ENCODE peak calls at places on chromosomes 4 and X, in ten cellular contexts. W is left lung, O is mammary epithelial cell, Q is cardiac fibroblast, U is left ventricle myocardium inferior, Y is body of pancreas, H is heart left ventricle, J is GM23338, A is AG04449, L is OCI-LY7. R is an unnamed sample.

GRCh38 chr4:89434364-89434988 is 126.9 kb upstream of the GPRIN3 start:
- DNase-seq in O (peak), W (no peak), L (peak), H (no peak), U (no peak), J (peak), A (no peak), Y (no peak), Q (peak), R (peak)

GRCh38 chr4:8427761-8428287 is 12.7 kb downstream of the ACOX3 start:
- DNase-seq in O (peak), U (peak), L (peak), H (peak), A (no peak), W (no peak), Q (peak), Y (peak), J (peak), R (peak)

GRCh38 chrX:28693101-28693500 is 105.9 kb downstream of the IL1RAPL1 start:
- DNase-seq in O (no peak), Y (no peak), W (no peak), L (no peak), U (no peak), Q (no peak), H (no peak), J (no peak), A (no peak), R (no peak)

GRCh38 chr4:74886490-74886889 is 46.4 kb upstream of the PARM1 start:
- DNase-seq in A (peak), Y (no peak), U (no peak), Q (peak), O (peak), H (no peak), W (no peak), L (no peak), J (no peak), R (peak)

GRCh38 chr4:173252024-173252935 is 81.9 kb downstream of the HMGB2 start:
- DNase-seq in U (peak), Q (peak), J (peak), L (peak), W (peak), H (peak), Y (peak), A (peak), O (peak), R (peak)

GRCh38 chrX:9578083-9578779 is 113.4 kb downstream of the TBL1X start:
- DNase-seq in O (no peak), A (no peak), J (no peak), L (no peak), W (no peak), U (no peak), Y (no peak), Q (no peak), H (no peak), R (no peak)

GRCh38 chr4:88033309-88033708 is 25.9 kb downstream of the PKD2 start:
- DNase-seq in A (no peak), W (no peak), U (no peak), J (peak), Y (peak), O (peak), Q (peak), L (peak), H (no peak), R (peak)

GRCh38 chrX:20718592-20718991 is 451.9 kb upstream of the RPS6KA3 start:
- DNase-seq in J (peak), Q (no peak), U (no peak), A (no peak), O (no peak), L (no peak), W (no peak), H (no peak), Y (no peak), R (no peak)

GRCh38 chrX:49291615-49292337 is 11.7 kb upstream of the GAGE10 start:
- DNase-seq in Q (peak), O (peak), L (peak), Y (peak), W (peak), U (peak), A (no peak), J (peak), H (no peak), R (peak)

GRCh38 chr4:165700855-165701254 is 172.2 kb upstream of the TLL1 start:
- DNase-seq in A (no peak), Y (peak), L (peak), O (no peak), U (no peak), H (no peak), J (peak), W (no peak), Q (no peak), R (peak)

GRCh38 chr4:3212391-3213100 is 36.4 kb upstream of the MSANTD1 start:
- DNase-seq in Q (no peak), W (no peak), O (no peak), L (no peak), J (no peak), A (no peak), Y (peak), U (no peak), H (peak), R (no peak)

GRCh38 chr4:57151481-57151880 is 41.3 kb upstream of the IGFBP7 start:
- DNase-seq in Q (peak), J (peak), O (peak), H (no peak), W (no peak), A (no peak), L (no peak), Y (no peak), U (no peak), R (peak)

GRCh38 chrX:151515233-151515632 is 48.2 kb upstream of the PASD1 start:
- DNase-seq in O (no peak), L (peak), H (no peak), J (no peak), Y (no peak), W (no peak), U (no peak), A (no peak), Q (no peak), R (no peak)

GRCh38 chrX:50941638-50942037 is 31.1 kb downstream of the BMP15 start:
- DNase-seq in Y (peak), H (no peak), L (peak), O (no peak), U (no peak), A (no peak), W (no peak), Q (no peak), J (peak), R (peak)

GRCh38 chr4:157810137-157810774 is 362.6 kb downstream of the GASK1B start:
- DNase-seq in H (no peak), O (peak), W (no peak), J (no peak), Y (no peak), Q (no peak), U (no peak), L (no peak), A (no peak), R (peak)

GRCh38 chr4:189117426-189117825 is 823.2 kb upstream of the FRG1 start:
- DNase-seq in L (no peak), A (no peak), Y (no peak), J (peak), O (no peak), H (no peak), Q (peak), U (no peak), W (no peak), R (peak)

GRCh38 chr4:73525611-73526010 is 44.1 kb downstream of the AFM start:
- DNase-seq in O (no peak), L (no peak), U (no peak), W (no peak), H (no peak), J (no peak), Y (no peak), A (no peak), Q (no peak), R (no peak)

DNA sequence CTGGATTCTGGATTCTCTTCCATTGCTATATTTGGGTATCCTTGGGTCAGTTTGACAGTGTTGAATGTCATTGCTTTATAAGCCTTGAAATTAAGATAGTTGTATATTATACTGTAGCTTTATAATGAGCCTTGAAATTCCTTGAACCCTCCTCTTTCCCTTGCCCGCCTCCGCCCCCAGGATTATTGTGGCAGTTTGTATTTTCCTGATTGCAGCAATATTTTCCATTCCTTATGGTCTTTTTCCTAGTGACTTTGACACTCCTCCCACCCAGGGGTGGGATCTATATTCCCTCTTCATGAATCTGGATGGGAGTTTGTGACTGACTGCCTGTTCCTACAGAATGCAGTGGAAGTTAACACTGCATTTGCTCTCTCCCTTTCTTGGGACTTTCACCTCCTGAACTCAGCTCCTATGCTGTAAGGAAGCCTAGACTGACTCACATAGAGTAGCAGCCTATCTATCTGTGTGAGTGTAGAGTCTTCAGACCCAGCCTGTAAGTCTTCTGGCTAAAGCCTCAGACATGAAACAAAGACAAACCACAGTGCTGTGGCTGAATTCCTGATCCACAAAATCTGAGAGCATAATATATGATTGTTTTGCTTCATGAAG is 2.2 kb downstream of the FUNDC2 start:
- DNase-seq in U (no peak), W (no peak), O (peak), L (no peak), J (no peak), Y (no peak), Q (peak), H (no peak), A (no peak), R (peak)
- H3K4me3 ChIP-seq in U (peak), W (no peak), O (no peak), L (peak), J (no peak), Y (no peak), Q (no peak), H (no peak), A (no peak), R (no peak)

DNA sequence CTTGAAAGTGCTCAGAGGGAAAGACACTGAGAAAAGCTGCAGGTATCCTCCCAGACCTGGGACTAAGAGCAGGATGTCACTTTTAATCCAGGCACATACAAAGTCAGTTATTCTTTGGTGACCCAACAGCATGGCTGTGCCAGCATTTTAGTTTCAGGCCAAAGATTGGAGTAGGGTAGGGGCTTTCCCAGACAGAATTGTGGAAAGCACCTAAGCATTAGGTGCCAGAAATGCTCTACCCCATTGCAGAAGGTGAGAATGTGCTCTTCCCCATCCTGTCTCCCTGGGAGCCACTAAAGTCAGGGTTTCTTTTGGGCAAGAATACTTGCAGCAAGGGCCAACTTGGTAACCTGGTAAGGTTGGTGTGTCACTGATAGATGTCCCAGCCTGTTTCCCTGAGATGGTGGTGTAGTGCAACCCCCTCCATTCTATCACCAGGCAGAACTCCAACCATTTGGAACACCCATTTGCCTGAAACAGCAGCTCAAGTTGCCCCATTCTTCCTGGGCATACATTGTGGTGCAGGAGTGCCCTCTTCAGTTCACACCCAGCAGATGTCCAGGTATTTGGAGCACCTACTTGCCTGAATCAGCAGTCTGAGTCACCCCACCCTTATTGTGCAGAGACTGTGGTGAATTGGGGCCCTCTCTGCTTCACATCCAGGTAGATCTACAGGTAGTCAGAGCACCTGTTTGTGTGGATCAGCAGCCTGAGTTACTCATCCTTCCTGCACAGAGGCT is 183.5 kb downstream of the ZC4H2 start:
- DNase-seq in Q (no peak), L (no peak), U (no peak), A (no peak), J (peak), O (no peak), Y (no peak), H (no peak), W (no peak), R (no peak)
- TF ChIP-seq CTCF in Q (no peak), L (no peak), U (no peak), A (no peak), J (peak), O (no peak), Y (no peak), H (no peak), W (no peak), R (no peak)

GRCh38 chr4:824461-825062 is 1.4 kb downstream of the CPLX1 start:
- DNase-seq in Q (no peak), Y (no peak), J (peak), U (no peak), A (no peak), O (no peak), L (no peak), H (no peak), W (peak), R (no peak)

GRCh38 chr4:825969-826330 is at the start of gene CPLX1:
- DNase-seq in J (peak), W (no peak), L (peak), H (no peak), A (no peak), Y (peak), U (no peak), Q (no peak), O (no peak), R (peak)

GRCh38 chr4:827209-828081 is 1.5 kb upstream of the CPLX1 start:
- DNase-seq in Y (no peak), O (no peak), A (no peak), J (peak), U (no peak), H (no peak), L (no peak), Q (no peak), W (peak), R (no peak)

GRCh38 chr4:825063-825968 is 613 bp downstream of the CPLX1 start:
- DNase-seq in Y (peak), O (no peak), A (no peak), L (no peak), U (no peak), W (peak), Q (no peak), H (no peak), J (peak), R (no peak)

DNA sequence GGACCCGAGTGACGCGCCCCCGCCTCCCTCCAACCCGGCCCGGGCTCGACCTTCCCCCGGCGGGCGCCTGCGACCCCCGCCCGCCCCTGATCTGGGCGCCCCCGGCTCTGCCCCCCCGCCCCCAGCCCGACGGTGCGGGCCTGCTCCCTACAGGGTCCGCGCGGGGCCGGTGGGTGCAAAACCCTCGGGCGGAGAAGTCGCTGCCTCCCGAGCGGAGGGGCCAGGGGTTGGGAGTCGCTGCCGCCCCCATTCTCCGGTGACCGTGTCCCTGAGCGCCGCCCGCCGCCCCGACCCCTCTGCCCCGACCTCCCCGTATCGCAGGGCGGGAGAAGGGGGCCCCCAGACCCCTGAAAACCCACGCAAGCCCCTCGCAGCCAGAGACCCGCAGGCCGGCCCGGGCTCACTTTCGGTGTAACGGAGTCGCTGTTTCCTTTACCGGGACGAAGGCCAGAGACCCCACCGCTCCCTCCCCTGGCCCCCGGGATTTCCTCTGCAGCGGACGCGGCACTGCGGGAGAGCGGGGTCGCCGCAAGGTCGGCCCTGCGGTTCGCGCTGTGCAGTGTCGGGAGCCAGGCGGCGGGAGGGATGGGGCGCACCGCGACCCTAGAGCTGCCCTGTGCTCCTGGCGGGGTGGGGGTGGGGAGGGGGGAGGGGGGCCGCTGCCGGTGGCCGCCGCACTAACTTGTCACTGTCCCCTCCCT is 729 bp upstream of the CPLX1 start:
- DNase-seq in Y (no peak), U (no peak), O (no peak), W (peak), Q (no peak), H (no peak), A (no peak), J (peak), L (no peak), R (no peak)
- H3K4me3 ChIP-seq in Y (no peak), U (peak), O (no peak), W (no peak), Q (no peak), H (no peak), A (no peak), J (peak), L (no peak), R (no peak)

GRCh38 chr4:42965326-42965725 is 72.8 kb downstream of the GRXCR1 start:
- DNase-seq in U (no peak), A (no peak), Q (no peak), W (no peak), H (no peak), O (no peak), Y (peak), J (peak), L (peak), R (peak)
- TF ChIP-seq CTCF in U (peak), A (no peak), Q (no peak), W (no peak), H (no peak), O (peak), Y (no peak), J (peak), L (peak), R (peak)

DNA sequence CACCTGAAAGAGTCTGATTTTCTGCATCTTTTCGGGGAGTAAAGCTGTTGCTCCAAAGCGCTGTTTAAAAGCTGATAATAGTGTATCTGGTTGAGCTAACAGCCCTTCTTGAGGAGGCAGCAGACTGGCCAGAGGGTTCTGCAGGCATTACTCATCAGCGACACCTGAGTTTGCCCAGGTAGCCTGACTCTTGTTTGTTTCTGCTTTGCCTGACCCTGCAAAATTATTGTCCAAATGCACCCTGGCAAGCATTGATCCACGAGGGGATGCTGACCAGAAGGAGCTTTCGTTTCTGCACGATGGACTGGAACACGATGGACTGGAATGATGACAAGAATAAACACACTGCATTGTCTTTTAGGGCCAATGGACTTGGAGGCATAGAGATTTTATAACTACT is 6.2 kb downstream of the CD99 start:
- DNase-seq in Q (no peak), J (no peak), H (peak), U (no peak), Y (no peak), W (no peak), O (peak), A (no peak), L (no peak), R (peak)
- H3K4me3 ChIP-seq in Q (no peak), J (no peak), H (no peak), U (peak), Y (no peak), W (no peak), O (no peak), A (no peak), L (peak), R (no peak)

R was measured in epithelial cell of esophagus.